ENCODE peak calls at places on chromosomes 2 and 18, in ten cellular contexts. One of them, this sample, is unnamed.

GRCh38 chr2:121297217-121297830 is 12.3 kb upstream of the TFCP2L1 start:
- DNase-seq in astrocyte: peak; percentile 2
- DNase-seq in cardiac muscle cell: peak; percentile 35
- DNase-seq in psoas muscle: no peak
- DNase-seq in IMR-90: peak; percentile 17
- DNase-seq in stomach: peak; percentile 49
- DNase-seq in adrenal gland: peak; percentile 55
- DNase-seq in colonic mucosa: peak; percentile 57
- DNase-seq in aorta: no peak
- DNase-seq in tibial nerve: no peak
- DNase-seq in this sample: peak; percentile 49

GRCh38 chr2:111617299-111617803 is 266.6 kb downstream of the ANAPC1 start:
- DNase-seq in astrocyte: peak; percentile 67
- DNase-seq in cardiac muscle cell: no peak
- DNase-seq in psoas muscle: no peak
- DNase-seq in IMR-90: peak; percentile 61
- DNase-seq in stomach: no peak
- DNase-seq in adrenal gland: no peak
- DNase-seq in colonic mucosa: no peak
- DNase-seq in aorta: no peak
- DNase-seq in tibial nerve: no peak
- DNase-seq in this sample: no peak

GRCh38 chr2:33859791-33860461 is 260.8 kb upstream of the FAM98A start:
- DNase-seq in astrocyte: peak; percentile 3
- DNase-seq in cardiac muscle cell: no peak
- DNase-seq in psoas muscle: no peak
- DNase-seq in IMR-90: no peak
- DNase-seq in stomach: no peak
- DNase-seq in adrenal gland: peak; percentile 2
- DNase-seq in colonic mucosa: no peak
- DNase-seq in aorta: no peak
- DNase-seq in tibial nerve: no peak
- DNase-seq in this sample: no peak

GRCh38 chr18:23528580-23529472 is 25.5 kb downstream of the RMC1 start:
- DNase-seq in astrocyte: peak; percentile 26
- DNase-seq in cardiac muscle cell: peak; percentile 44
- DNase-seq in psoas muscle: peak; percentile 77
- DNase-seq in IMR-90: peak; percentile 26
- DNase-seq in stomach: no peak
- DNase-seq in adrenal gland: peak; percentile 50
- DNase-seq in colonic mucosa: peak; percentile 39
- DNase-seq in aorta: peak; percentile 76
- DNase-seq in tibial nerve: peak; percentile 20
- DNase-seq in this sample: no peak

GRCh38 chr18:62876106-62876505 is 160.8 kb downstream of the PHLPP1 start:
- DNase-seq in astrocyte: no peak
- DNase-seq in cardiac muscle cell: no peak
- DNase-seq in psoas muscle: no peak
- DNase-seq in IMR-90: no peak
- DNase-seq in stomach: no peak
- DNase-seq in adrenal gland: no peak
- DNase-seq in colonic mucosa: no peak
- DNase-seq in aorta: no peak
- DNase-seq in tibial nerve: no peak
- DNase-seq in this sample: no peak

GRCh38 chr2:170975127-170975942 is 46.3 kb downstream of the GORASP2 start:
- DNase-seq in astrocyte: no peak
- DNase-seq in cardiac muscle cell: no peak
- DNase-seq in psoas muscle: no peak
- DNase-seq in IMR-90: no peak
- DNase-seq in stomach: no peak
- DNase-seq in adrenal gland: no peak
- DNase-seq in colonic mucosa: no peak
- DNase-seq in aorta: no peak
- DNase-seq in tibial nerve: no peak
- DNase-seq in this sample: no peak

GRCh38 chr2:142822190-142822589 is 55.3 kb upstream of the KYNU start:
- DNase-seq in astrocyte: no peak
- DNase-seq in cardiac muscle cell: no peak
- DNase-seq in psoas muscle: no peak
- DNase-seq in IMR-90: no peak
- DNase-seq in stomach: no peak
- DNase-seq in adrenal gland: no peak
- DNase-seq in colonic mucosa: no peak
- DNase-seq in aorta: no peak
- DNase-seq in tibial nerve: no peak
- DNase-seq in this sample: no peak

GRCh38 chr2:10619643-10620042 is 70.1 kb downstream of the NOL10 start:
- DNase-seq in astrocyte: peak; percentile 57
- DNase-seq in cardiac muscle cell: peak; percentile 8
- DNase-seq in psoas muscle: no peak
- DNase-seq in IMR-90: peak; percentile 69
- DNase-seq in stomach: no peak
- DNase-seq in adrenal gland: no peak
- DNase-seq in colonic mucosa: no peak
- DNase-seq in aorta: no peak
- DNase-seq in tibial nerve: no peak
- DNase-seq in this sample: no peak

GRCh38 chr18:4248686-4249085 is 206.4 kb downstream of the DLGAP1 start:
- DNase-seq in astrocyte: no peak
- DNase-seq in cardiac muscle cell: no peak
- DNase-seq in psoas muscle: no peak
- DNase-seq in IMR-90: no peak
- DNase-seq in stomach: no peak
- DNase-seq in adrenal gland: no peak
- DNase-seq in colonic mucosa: no peak
- DNase-seq in aorta: no peak
- DNase-seq in tibial nerve: no peak
- DNase-seq in this sample: no peak

GRCh38 chr2:154693941-154694340 is 4.6 kb upstream of the KCNJ3 start:
- DNase-seq in astrocyte: no peak
- DNase-seq in cardiac muscle cell: no peak
- DNase-seq in psoas muscle: no peak
- DNase-seq in IMR-90: no peak
- DNase-seq in stomach: no peak
- DNase-seq in adrenal gland: no peak
- DNase-seq in colonic mucosa: no peak
- DNase-seq in aorta: no peak
- DNase-seq in tibial nerve: no peak
- DNase-seq in this sample: no peak

GRCh38 chr2:149101818-149102217 is 63.3 kb downstream of the LYPD6B start:
- DNase-seq in astrocyte: no peak
- DNase-seq in cardiac muscle cell: no peak
- DNase-seq in psoas muscle: no peak
- DNase-seq in IMR-90: no peak
- DNase-seq in stomach: no peak
- DNase-seq in adrenal gland: no peak
- DNase-seq in colonic mucosa: no peak
- DNase-seq in aorta: no peak
- DNase-seq in tibial nerve: no peak
- DNase-seq in this sample: no peak

GRCh38 chr2:136809987-136810386 is 44.6 kb downstream of the THSD7B start:
- DNase-seq in astrocyte: no peak
- DNase-seq in cardiac muscle cell: no peak
- DNase-seq in psoas muscle: no peak
- DNase-seq in IMR-90: no peak
- DNase-seq in stomach: no peak
- DNase-seq in adrenal gland: no peak
- DNase-seq in colonic mucosa: no peak
- DNase-seq in aorta: no peak
- DNase-seq in tibial nerve: no peak
- DNase-seq in this sample: no peak

DNA sequence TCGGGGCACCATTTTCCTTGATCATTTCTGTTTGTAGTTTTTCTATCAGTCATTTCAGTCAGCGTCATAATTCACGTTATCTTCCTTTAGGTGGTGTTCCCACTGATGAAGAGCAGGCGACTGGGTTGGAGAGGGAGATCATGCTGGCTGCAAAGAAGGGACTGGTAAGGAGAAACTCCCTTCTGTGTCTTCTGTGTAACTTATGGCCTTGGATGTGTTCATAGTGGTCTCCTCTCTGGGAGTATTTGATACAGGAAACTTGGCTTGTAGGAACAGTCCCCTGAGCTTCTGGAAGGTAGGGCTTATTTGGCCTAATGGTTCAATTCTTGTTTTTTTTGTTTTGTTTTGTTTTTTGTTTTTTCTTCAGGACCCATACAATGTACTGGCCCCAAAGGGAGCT is 1.1 kb downstream of the COX5B start:
- DNase-seq in astrocyte: no peak
- DNase-seq in cardiac muscle cell: no peak
- DNase-seq in psoas muscle: no peak
- DNase-seq in IMR-90: no peak
- DNase-seq in stomach: no peak
- DNase-seq in adrenal gland: no peak
- DNase-seq in colonic mucosa: no peak
- DNase-seq in aorta: no peak
- DNase-seq in tibial nerve: no peak
- DNase-seq in this sample: no peak
- H3K27ac ChIP-seq in astrocyte: no peak overlapping the region
- H3K27ac ChIP-seq in cardiac muscle cell: no peak overlapping the region
- H3K27ac ChIP-seq in psoas muscle: peak overlapping the region; percentile 94
- H3K27ac ChIP-seq in IMR-90: no peak overlapping the region
- H3K27ac ChIP-seq in stomach: peak overlapping the region; percentile 98
- H3K27ac ChIP-seq in adrenal gland: no peak overlapping the region
- H3K27ac ChIP-seq in colonic mucosa: peak overlapping the region; percentile 94
- H3K27ac ChIP-seq in aorta: peak overlapping the region; percentile 22
- H3K27ac ChIP-seq in tibial nerve: peak overlapping the region; percentile 88
- H3K27ac ChIP-seq in this sample: peak overlapping the region; percentile 88

GRCh38 chr18:65343571-65343970 is 407.2 kb upstream of the CDH7 start:
- DNase-seq in astrocyte: no peak
- DNase-seq in cardiac muscle cell: no peak
- DNase-seq in psoas muscle: no peak
- DNase-seq in IMR-90: no peak
- DNase-seq in stomach: no peak
- DNase-seq in adrenal gland: no peak
- DNase-seq in colonic mucosa: no peak
- DNase-seq in aorta: no peak
- DNase-seq in tibial nerve: no peak
- DNase-seq in this sample: no peak
- H3K9me3 ChIP-seq in astrocyte: no peaks in the 10 kb centered on the region
- H3K9me3 ChIP-seq in cardiac muscle cell: no peaks in the 10 kb centered on the region
- H3K9me3 ChIP-seq in psoas muscle: peaks cover 4% of the 10 kb centered on the region
- H3K9me3 ChIP-seq in IMR-90: peaks cover 9% of the 10 kb centered on the region
- H3K9me3 ChIP-seq in stomach: peaks cover 4% of the 10 kb centered on the region
- H3K9me3 ChIP-seq in adrenal gland: no peaks in the 10 kb centered on the region
- H3K9me3 ChIP-seq in colonic mucosa: no peaks in the 10 kb centered on the region
- H3K9me3 ChIP-seq in aorta: no peaks in the 10 kb centered on the region
- H3K9me3 ChIP-seq in tibial nerve: no peaks in the 10 kb centered on the region
- H3K9me3 ChIP-seq in this sample: no peaks in the 10 kb centered on the region

DNA sequence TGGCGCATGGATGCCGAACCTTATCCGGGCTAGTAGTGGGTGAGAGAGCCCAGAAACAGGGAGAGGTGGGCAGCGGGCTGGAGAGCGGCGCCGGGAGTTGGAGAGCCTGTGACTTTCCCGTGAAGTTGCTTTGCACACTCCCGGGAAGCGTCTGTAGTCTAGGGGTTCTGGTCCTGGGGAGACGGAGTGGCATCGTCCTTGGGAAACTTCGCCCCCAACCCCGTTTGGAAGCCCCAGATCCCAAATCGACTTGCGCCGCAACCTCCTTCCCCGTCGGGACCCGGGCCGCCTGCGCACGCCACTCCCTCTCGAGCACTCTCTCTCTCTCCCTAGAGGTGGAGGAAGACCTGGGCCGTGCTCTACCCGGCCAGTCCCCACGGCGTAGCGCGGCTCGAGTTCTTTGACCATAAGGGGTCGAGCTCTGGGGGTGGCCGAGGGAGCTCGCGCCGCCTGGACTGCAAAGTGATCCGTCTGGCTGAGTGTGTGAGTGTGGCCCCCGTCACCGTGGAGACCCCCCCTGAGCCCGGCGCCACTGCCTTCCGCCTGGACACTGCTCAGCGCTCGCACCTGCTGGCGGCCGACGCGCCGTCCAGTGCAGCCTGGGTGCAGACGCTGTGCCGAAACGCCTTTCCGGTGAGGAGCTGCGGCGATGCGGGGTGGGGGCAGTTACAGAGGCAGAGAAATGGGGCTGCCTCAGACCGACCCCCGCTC is 456 bp downstream of the DOK1 start:
- DNase-seq in astrocyte: no peak
- DNase-seq in cardiac muscle cell: peak; percentile 50
- DNase-seq in psoas muscle: peak; percentile 43
- DNase-seq in IMR-90: peak; percentile 27
- DNase-seq in stomach: peak; percentile 66
- DNase-seq in adrenal gland: peak; percentile 39
- DNase-seq in colonic mucosa: peak; percentile 74
- DNase-seq in aorta: peak; percentile 74
- DNase-seq in tibial nerve: no peak
- DNase-seq in this sample: peak; percentile 59
- H3K27ac ChIP-seq in astrocyte: peak overlapping the region; percentile 53
- H3K27ac ChIP-seq in cardiac muscle cell: no peak overlapping the region
- H3K27ac ChIP-seq in psoas muscle: peak overlapping the region; percentile 76
- H3K27ac ChIP-seq in IMR-90: peak overlapping the region; percentile 78
- H3K27ac ChIP-seq in stomach: peak overlapping the region; percentile 91
- H3K27ac ChIP-seq in adrenal gland: peak overlapping the region; percentile 89
- H3K27ac ChIP-seq in colonic mucosa: peak overlapping the region; percentile 62
- H3K27ac ChIP-seq in aorta: no peak overlapping the region
- H3K27ac ChIP-seq in tibial nerve: peak overlapping the region; percentile 98
- H3K27ac ChIP-seq in this sample: peak overlapping the region; percentile 75

GRCh38 chr2:99431587-99432275 is 58.1 kb downstream of the REV1 start:
- DNase-seq in astrocyte: no peak
- DNase-seq in cardiac muscle cell: no peak
- DNase-seq in psoas muscle: no peak
- DNase-seq in IMR-90: peak; percentile 52
- DNase-seq in stomach: no peak
- DNase-seq in adrenal gland: no peak
- DNase-seq in colonic mucosa: no peak
- DNase-seq in aorta: no peak
- DNase-seq in tibial nerve: no peak
- DNase-seq in this sample: no peak
- H3K9me3 ChIP-seq in astrocyte: no peaks in the 10 kb centered on the region
- H3K9me3 ChIP-seq in cardiac muscle cell: no peaks in the 10 kb centered on the region
- H3K9me3 ChIP-seq in psoas muscle: no peaks in the 10 kb centered on the region
- H3K9me3 ChIP-seq in IMR-90: no peaks in the 10 kb centered on the region
- H3K9me3 ChIP-seq in stomach: no peaks in the 10 kb centered on the region
- H3K9me3 ChIP-seq in adrenal gland: no peaks in the 10 kb centered on the region
- H3K9me3 ChIP-seq in colonic mucosa: no peaks in the 10 kb centered on the region
- H3K9me3 ChIP-seq in aorta: no peaks in the 10 kb centered on the region
- H3K9me3 ChIP-seq in tibial nerve: no peaks in the 10 kb centered on the region
- H3K9me3 ChIP-seq in this sample: no peaks in the 10 kb centered on the region

GRCh38 chr2:190663348-190663747 is 14.5 kb downstream of the NAB1 start:
- DNase-seq in astrocyte: no peak
- DNase-seq in cardiac muscle cell: no peak
- DNase-seq in psoas muscle: no peak
- DNase-seq in IMR-90: peak; percentile 2
- DNase-seq in stomach: no peak
- DNase-seq in adrenal gland: no peak
- DNase-seq in colonic mucosa: no peak
- DNase-seq in aorta: no peak
- DNase-seq in tibial nerve: no peak
- DNase-seq in this sample: no peak
- H3K27ac ChIP-seq in astrocyte: no peak overlapping the region
- H3K27ac ChIP-seq in cardiac muscle cell: no peak overlapping the region
- H3K27ac ChIP-seq in psoas muscle: peak overlapping the region; percentile 8
- H3K27ac ChIP-seq in IMR-90: no peak overlapping the region
- H3K27ac ChIP-seq in stomach: no peak overlapping the region
- H3K27ac ChIP-seq in adrenal gland: no peak overlapping the region
- H3K27ac ChIP-seq in colonic mucosa: no peak overlapping the region
- H3K27ac ChIP-seq in aorta: no peak overlapping the region
- H3K27ac ChIP-seq in tibial nerve: peak overlapping the region; percentile 27
- H3K27ac ChIP-seq in this sample: no peak overlapping the region